ENCODE peak calls at places on chromosomes 2 and 18, in nine cellular contexts. E is astrocyte, T is fibroblast of lung, W is neuronal stem cell, B is brain microvascular endothelial cell, F is Peyer's patch, X is HepG2, Z is tibial nerve, Y is heart left ventricle. C is an unnamed sample.
A peak's percentile ranks its signal among the peaks of the same experiment; 100 is the strongest.

GRCh38 chr2:172342056-172342455 is 85.3 kb upstream of the ITGA6 start:
- DNase-seq in T (no peak), B (no peak), W (no peak), X (no peak), E (no peak), Z (no peak), F (no peak), Y (no peak), C (no peak)

GRCh38 chr2:210496512-210496911 is 20.0 kb upstream of the LANCL1 start:
- DNase-seq in X (no peak), F (no peak), Z (no peak), T (no peak), W (no peak), B (no peak), Y (no peak), E (no peak), C (no peak)

GRCh38 chr2:241810304-241811208 is 1.6 kb downstream of the NEU4 start:
- DNase-seq in E (no peak), F (no peak), W (no peak), T (no peak), B (no peak), X (no peak), Z (no peak), Y (peak; percentile 74), C (no peak)

GRCh38 chr18:79579807-79580480 is 99.7 kb upstream of the CTDP1 start:
- DNase-seq in B (no peak), W (no peak), F (no peak), E (no peak), Z (peak; percentile 6), Y (peak; percentile 59), T (no peak), X (no peak), C (no peak)

GRCh38 chr2:171688129-171688465 is 828 bp downstream of the DYNC1I2 start:
- DNase-seq in F (no peak), X (no peak), E (peak; percentile 23), Z (no peak), W (no peak), B (no peak), Y (no peak), T (peak; percentile 47), C (no peak)

GRCh38 chr18:76437011-76437410 is 58.0 kb downstream of the ZNF516 start:
- DNase-seq in B (no peak), Z (no peak), W (no peak), Y (no peak), F (no peak), T (no peak), X (no peak), E (no peak), C (no peak)

GRCh38 chr2:54606393-54606973 is 117.0 kb upstream of the EML6 start:
- DNase-seq in F (no peak), Y (no peak), B (no peak), X (no peak), Z (no peak), W (no peak), E (no peak), T (no peak), C (no peak)

GRCh38 chr2:47512581-47513083 is 109.7 kb downstream of the MSH2 start:
- DNase-seq in B (no peak), F (no peak), E (no peak), T (peak; percentile 43), Y (no peak), W (no peak), Z (no peak), X (peak; percentile 54), C (no peak)

GRCh38 chr18:55018602-55019001 is 59.3 kb upstream of the CCDC68 start:
- DNase-seq in W (no peak), X (no peak), E (peak; percentile 69), F (no peak), Z (no peak), T (peak; percentile 69), Y (no peak), B (peak; percentile 15), C (no peak)

GRCh38 chr2:137969418-137969765 is 5.1 kb downstream of the HNMT start:
- DNase-seq in Z (no peak), Y (no peak), F (no peak), T (peak; percentile 98), X (no peak), W (no peak), E (peak; percentile 98), B (peak; percentile 83), C (peak; percentile 11)

GRCh38 chr18:31268985-31269406 is 49.0 kb upstream of the DSG1 start:
- DNase-seq in X (no peak), F (no peak), Z (no peak), B (no peak), W (no peak), E (peak; percentile 26), T (no peak), Y (no peak), C (no peak)

DNA sequence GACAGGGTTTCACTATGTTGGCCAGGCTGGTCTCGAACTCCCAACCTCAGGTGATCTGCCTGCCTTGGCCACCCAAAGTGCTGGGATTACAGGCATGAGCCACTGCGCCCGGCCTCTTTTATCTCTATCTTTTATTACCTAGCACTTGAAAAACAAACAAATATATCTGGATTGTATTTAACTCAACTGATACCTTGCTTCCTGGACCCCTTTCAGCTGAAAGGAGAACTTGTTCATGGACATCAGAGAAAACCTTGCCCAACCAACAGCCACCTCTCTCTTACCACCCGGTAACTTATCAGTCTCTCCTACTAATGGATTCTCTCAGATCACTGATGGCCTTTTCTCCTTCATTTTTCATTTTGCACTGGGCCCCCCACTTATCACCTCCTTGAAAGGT is 6.8 kb downstream of the RETSAT start:
- DNase-seq in E (no peak), T (no peak), B (no peak), Z (no peak), X (no peak), F (no peak), W (no peak), Y (no peak), C (no peak)
- H3K36me3 ChIP-seq in E (peaks cover 19% of the 10 kb centered on the region), T (peaks cover 18% of the 10 kb centered on the region), B (peaks cover 58% of the 10 kb centered on the region), Z (peaks cover 4% of the 10 kb centered on the region), X (peaks cover 43% of the 10 kb centered on the region), F (peaks cover 88% of the 10 kb centered on the region), W (peaks cover 18% of the 10 kb centered on the region), Y (peaks cover 33% of the 10 kb centered on the region), C (peaks cover 50% of the 10 kb centered on the region)

GRCh38 chr2:88221365-88221942 is 51.3 kb downstream of the THNSL2 start:
- DNase-seq in E (no peak), Z (no peak), W (no peak), Y (no peak), X (no peak), T (no peak), F (no peak), B (no peak), C (no peak)
- H3K36me3 ChIP-seq in E (no peaks in the 10 kb centered on the region), Z (no peaks in the 10 kb centered on the region), W (no peaks in the 10 kb centered on the region), Y (no peaks in the 10 kb centered on the region), X (no peaks in the 10 kb centered on the region), T (no peaks in the 10 kb centered on the region), F (no peaks in the 10 kb centered on the region), B (no peaks in the 10 kb centered on the region), C (no peaks in the 10 kb centered on the region)

GRCh38 chr2:174224665-174225288 is 23.6 kb downstream of the OLA1 start:
- DNase-seq in W (no peak), Y (no peak), F (no peak), E (no peak), Z (no peak), B (no peak), X (no peak), T (no peak), C (no peak)

GRCh38 chr2:174224125-174224524 is 24.2 kb downstream of the OLA1 start:
- DNase-seq in T (no peak), Y (no peak), E (no peak), Z (no peak), F (no peak), X (no peak), W (no peak), B (no peak), C (no peak)

GRCh38 chr2:174222154-174222553 is 26.2 kb downstream of the OLA1 start:
- DNase-seq in B (no peak), E (no peak), Y (no peak), T (no peak), Z (no peak), W (no peak), X (no peak), F (no peak), C (no peak)

GRCh38 chr2:174219321-174219720 is 29.0 kb downstream of the OLA1 start:
- DNase-seq in F (no peak), W (no peak), E (no peak), Z (no peak), X (no peak), Y (no peak), T (no peak), B (no peak), C (no peak)

DNA sequence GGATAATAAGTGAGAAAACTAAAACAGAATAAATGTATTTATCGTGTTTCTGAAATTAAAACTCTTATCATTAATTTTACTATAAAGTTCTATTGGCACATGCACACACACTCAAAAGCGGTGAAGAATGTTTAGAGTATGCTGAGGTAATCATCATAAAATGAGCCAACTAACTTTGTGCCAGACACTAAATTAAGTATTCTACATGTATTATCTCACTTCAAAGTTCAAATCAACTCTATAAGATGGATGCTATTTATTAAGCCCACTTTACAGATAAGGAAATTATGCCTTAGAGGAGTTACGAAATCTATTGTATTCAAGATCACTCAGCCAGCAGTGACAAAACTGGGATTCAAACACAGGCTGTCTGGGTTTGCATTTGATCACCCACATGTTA is 25.0 kb downstream of the OLA1 start:
- DNase-seq in T (no peak), Z (no peak), W (no peak), B (no peak), E (peak; percentile 14), X (no peak), F (no peak), Y (no peak), C (no peak)
- H3K36me3 ChIP-seq in T (no peaks in the 10 kb centered on the region), Z (no peaks in the 10 kb centered on the region), W (peaks cover 4% of the 10 kb centered on the region), B (peaks cover 8% of the 10 kb centered on the region), E (no peaks in the 10 kb centered on the region), X (peaks cover 16% of the 10 kb centered on the region), F (peaks cover 7% of the 10 kb centered on the region), Y (no peaks in the 10 kb centered on the region), C (peaks cover 5% of the 10 kb centered on the region)

DNA sequence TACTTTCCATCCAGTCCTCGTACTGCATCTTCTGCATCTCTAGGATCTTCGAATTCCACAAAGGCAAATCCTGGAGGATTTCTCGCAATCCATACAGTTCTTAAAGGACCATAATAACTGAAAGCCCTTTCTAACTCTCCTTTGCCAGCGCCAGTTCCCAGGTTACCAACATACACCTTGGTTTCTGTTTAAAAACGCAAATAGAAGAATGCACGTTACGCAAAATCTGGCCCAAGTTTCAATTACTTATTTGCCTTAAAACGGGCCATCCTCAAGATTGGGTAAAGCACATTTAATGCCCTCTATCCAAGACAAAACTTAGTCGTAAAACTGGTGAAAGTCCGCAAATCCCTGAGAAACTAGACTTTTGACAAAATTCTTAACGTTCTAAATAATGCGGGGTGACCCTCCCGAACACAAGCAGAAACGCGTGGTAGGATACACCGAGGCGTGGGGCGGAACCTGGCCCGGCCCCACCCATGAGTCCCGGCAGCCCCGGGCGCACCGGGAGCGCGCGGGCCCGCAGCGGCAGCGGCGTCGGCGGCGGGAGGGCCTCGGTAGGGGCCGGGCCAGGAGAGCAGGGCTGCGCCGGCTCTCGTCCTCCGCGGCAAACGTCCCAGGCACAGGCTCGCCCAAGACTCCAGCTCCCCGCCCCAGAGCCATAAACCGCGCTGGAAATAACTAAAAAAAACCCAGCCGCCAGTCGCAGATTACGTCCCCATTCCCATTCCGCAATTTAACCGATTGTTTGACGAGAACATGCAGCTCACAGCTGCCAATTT is 959 bp downstream of the SRSF7 start:
- DNase-seq in B (no peak), Z (peak; percentile 43), W (peak; percentile 9), E (no peak), Y (peak; percentile 79), T (peak; percentile 40), F (peak; percentile 58), X (no peak), C (no peak)
- H3K36me3 ChIP-seq in B (peaks cover 40% of the 10 kb centered on the region), Z (no peaks in the 10 kb centered on the region), W (peaks cover 20% of the 10 kb centered on the region), E (peaks cover 43% of the 10 kb centered on the region), Y (peaks cover 34% of the 10 kb centered on the region), T (peaks cover 8% of the 10 kb centered on the region), F (peaks cover 50% of the 10 kb centered on the region), X (peaks cover 14% of the 10 kb centered on the region), C (peaks cover 37% of the 10 kb centered on the region)

C was measured in thoracic aorta.